ENCODE peak calls at places on chromosomes 6 and 20, in five cellular contexts. U is neuronal stem cell, Z is IMR-90, K is trophoblast cell, P is H9. N is an unnamed sample.

GRCh38 chr6:83824388-83824801 is 28.8 kb upstream of the RIPPLY2 start:
- DNase-seq in Z (peak), K (no peak), P (no peak), U (no peak), N (no peak)

GRCh38 chr6:1633366-1634021 is 23.8 kb downstream of the FOXC1 start:
- DNase-seq in Z (no peak), K (no peak), P (no peak), U (no peak), N (no peak)

GRCh38 chr20:717817-718216 is 42.2 kb upstream of the SCRT2 start:
- DNase-seq in Z (no peak), P (no peak), U (no peak), K (no peak), N (no peak)

GRCh38 chr6:33770116-33770832 is 18.7 kb downstream of the LEMD2 start:
- DNase-seq in Z (no peak), P (no peak), K (no peak), U (no peak), N (no peak)

GRCh38 chr6:53710788-53711187 is 45.2 kb upstream of the KLHL31 start:
- DNase-seq in K (no peak), Z (no peak), P (no peak), U (no peak), N (no peak)

GRCh38 chr6:15365273-15365687 is 119.4 kb downstream of the JARID2 start:
- DNase-seq in P (peak), Z (peak), K (peak), U (peak), N (no peak)

GRCh38 chr6:47073125-47074110 is 31.3 kb upstream of the ADGRF1 start:
- DNase-seq in K (peak), U (no peak), P (no peak), Z (no peak), N (no peak)

GRCh38 chr6:97322226-97322625 is 39.2 kb upstream of the MMS22L start:
- DNase-seq in Z (no peak), P (no peak), U (no peak), K (no peak), N (no peak)

GRCh38 chr6:39865011-39865888 is 69.0 kb downstream of the MOCS1 start:
- DNase-seq in K (peak), U (peak), P (peak), Z (peak), N (peak)
- H4K91ac ChIP-seq in K (no peak), U (no peak), P (no peak), Z (no peak), N (peak)

GRCh38 chr6:158803733-158804143 is 15.4 kb downstream of the EZR start:
- DNase-seq in Z (no peak), U (no peak), K (peak), P (no peak), N (no peak)
- H4K91ac ChIP-seq in Z (no peak), U (no peak), K (no peak), P (no peak), N (no peak)

GRCh38 chr6:133300896-133301295 is 59.7 kb downstream of the EYA4 start:
- DNase-seq in U (no peak), K (no peak), Z (peak), P (no peak), N (no peak)
- H4K91ac ChIP-seq in U (no peak), K (no peak), Z (no peak), P (no peak), N (no peak)

DNA sequence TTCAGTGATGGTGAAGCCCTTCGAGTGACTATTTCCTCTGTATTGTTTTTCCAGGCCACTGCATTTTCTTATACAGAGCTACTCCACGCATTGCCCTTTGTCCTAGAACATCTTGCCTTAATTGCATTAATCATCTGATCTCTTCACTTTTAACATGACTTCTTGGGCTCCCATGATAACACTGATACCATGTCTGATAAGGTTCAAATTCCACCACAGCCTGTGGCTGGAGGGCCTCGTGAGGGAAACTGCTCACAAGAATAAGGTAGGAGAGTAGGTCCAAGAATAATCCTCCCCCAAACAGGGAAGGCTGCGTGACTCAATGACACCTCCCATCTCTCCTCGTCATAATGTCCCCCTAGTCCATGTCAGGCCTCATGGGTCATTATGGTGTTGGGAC is 165.5 kb upstream of the ECI2 start:
- DNase-seq in Z (no peak), K (no peak), P (no peak), U (no peak), N (no peak)
- H4K91ac ChIP-seq in Z (no peak), K (no peak), P (no peak), U (no peak), N (no peak)